ENCODE peak calls at places on chromosome 16, in four cellular contexts. One of them, this sample, is unnamed.
A peak's percentile ranks its signal among the peaks of the same experiment; 100 is the strongest.

GRCh38 chr16:23504076-23504452 is 6.2 kb downstream of the GGA2 start:
- DNase-seq in transverse colon: no peak
- DNase-seq in H1: no peak
- DNase-seq in A549: no peak
- DNase-seq in this sample: no peak

GRCh38 chr16:50311134-50311528 is 44.8 kb downstream of the ADCY7 start:
- DNase-seq in A549: no peak
- DNase-seq in H1: no peak
- DNase-seq in transverse colon: no peak
- DNase-seq in this sample: peak; percentile 20

GRCh38 chr16:77236063-77236511 is 36.9 kb downstream of the SYCE1L start:
- DNase-seq in H1: peak; percentile 79
- DNase-seq in A549: peak; percentile 60
- DNase-seq in transverse colon: peak; percentile 89
- DNase-seq in this sample: peak; percentile 90

GRCh38 chr16:47726031-47726675 is 265.0 kb downstream of the PHKB start:
- DNase-seq in A549: no peak
- DNase-seq in H1: no peak
- DNase-seq in transverse colon: no peak
- DNase-seq in this sample: no peak

GRCh38 chr16:50303605-50304466 is 37.5 kb downstream of the ADCY7 start:
- DNase-seq in transverse colon: no peak
- DNase-seq in H1: no peak
- DNase-seq in A549: no peak
- DNase-seq in this sample: no peak

GRCh38 chr16:63129411-63130125 is 1093.3 kb upstream of the CDH8 start:
- DNase-seq in A549: no peak
- DNase-seq in transverse colon: no peak
- DNase-seq in H1: no peak
- DNase-seq in this sample: no peak

GRCh38 chr16:918741-919657 is 51.8 kb downstream of the LMF1 start:
- DNase-seq in transverse colon: no peak
- DNase-seq in A549: no peak
- DNase-seq in H1: no peak
- DNase-seq in this sample: no peak

GRCh38 chr16:52861614-52862022 is 191.1 kb downstream of the CHD9NB start:
- DNase-seq in H1: peak; percentile 3
- DNase-seq in transverse colon: peak; percentile 22
- DNase-seq in A549: no peak
- DNase-seq in this sample: no peak

GRCh38 chr16:72938426-72939164 is 109.3 kb downstream of the ZFHX3 start:
- DNase-seq in transverse colon: peak; percentile 56
- DNase-seq in H1: no peak
- DNase-seq in A549: peak; percentile 51
- DNase-seq in this sample: peak; percentile 46

GRCh38 chr16:75011634-75012307 is 12.9 kb downstream of the ZNRF1 start:
- DNase-seq in transverse colon: no peak
- DNase-seq in A549: no peak
- DNase-seq in H1: no peak
- DNase-seq in this sample: no peak

GRCh38 chr16:29925173-29925804 is 737 bp downstream of the KCTD13 start:
- DNase-seq in transverse colon: no peak
- DNase-seq in A549: no peak
- DNase-seq in H1: no peak
- DNase-seq in this sample: no peak

GRCh38 chr16:47734987-47735594 is 274.0 kb downstream of the PHKB start:
- DNase-seq in A549: no peak
- DNase-seq in transverse colon: peak; percentile 59
- DNase-seq in H1: no peak
- DNase-seq in this sample: peak; percentile 95

GRCh38 chr16:27646811-27647210 is 96.9 kb downstream of the KATNIP start:
- DNase-seq in H1: no peak
- DNase-seq in transverse colon: no peak
- DNase-seq in A549: no peak
- DNase-seq in this sample: no peak

GRCh38 chr16:22816475-22816874 is 2.5 kb downstream of the HS3ST2 start:
- DNase-seq in H1: no peak
- DNase-seq in A549: peak; percentile 15
- DNase-seq in transverse colon: no peak
- DNase-seq in this sample: no peak

GRCh38 chr16:19858006-19858653 is 26.5 kb downstream of the GPRC5B start:
- DNase-seq in H1: no peak
- DNase-seq in transverse colon: no peak
- DNase-seq in A549: no peak
- DNase-seq in this sample: no peak

GRCh38 chr16:70662991-70663523 is 16.7 kb downstream of the IL34 start:
- DNase-seq in A549: no peak
- DNase-seq in transverse colon: no peak
- DNase-seq in H1: no peak
- DNase-seq in this sample: no peak

GRCh38 chr16:51150894-51151320 is at the start of gene SALL1:
- DNase-seq in transverse colon: no peak
- DNase-seq in A549: no peak
- DNase-seq in H1: no peak
- DNase-seq in this sample: no peak

GRCh38 chr16:3480901-3481695 is 14.2 kb downstream of the C16orf90 start:
- DNase-seq in transverse colon: no peak
- DNase-seq in A549: no peak
- DNase-seq in H1: peak; percentile 38
- DNase-seq in this sample: no peak

GRCh38 chr16:57379579-57379978 is 7.3 kb downstream of the CX3CL1 start:
- DNase-seq in H1: no peak
- DNase-seq in transverse colon: no peak
- DNase-seq in A549: no peak
- DNase-seq in this sample: no peak

GRCh38 chr16:64051826-64052225 is 1070.0 kb downstream of the CDH11 start:
- DNase-seq in H1: no peak
- DNase-seq in transverse colon: no peak
- DNase-seq in A549: no peak
- DNase-seq in this sample: no peak

GRCh38 chr16:81666102-81666501 is 113.0 kb upstream of the PLCG2 start:
- DNase-seq in H1: no peak
- DNase-seq in transverse colon: no peak
- DNase-seq in A549: no peak
- DNase-seq in this sample: no peak

GRCh38 chr16:11078812-11079459 is 134.6 kb downstream of the CLEC16A start:
- DNase-seq in transverse colon: peak; percentile 56
- DNase-seq in H1: no peak
- DNase-seq in A549: no peak
- DNase-seq in this sample: no peak

GRCh38 chr16:85269165-85269564 is 156.9 kb upstream of the CIBAR2 start:
- DNase-seq in H1: no peak
- DNase-seq in transverse colon: no peak
- DNase-seq in A549: no peak
- DNase-seq in this sample: no peak
- TF ChIP-seq EP300 in H1: no peak
- TF ChIP-seq EP300 in transverse colon: no peak
- TF ChIP-seq EP300 in A549: no peak
- TF ChIP-seq EP300 in this sample: no peak

GRCh38 chr16:25257504-25257955 is at the start of gene ZKSCAN2:
- DNase-seq in A549: peak; percentile 74
- DNase-seq in H1: peak; percentile 54
- DNase-seq in transverse colon: peak; percentile 95
- DNase-seq in this sample: peak; percentile 92

GRCh38 chr16:25260416-25260815 is 2.8 kb upstream of the ZKSCAN2 start:
- DNase-seq in A549: no peak
- DNase-seq in transverse colon: no peak
- DNase-seq in H1: no peak
- DNase-seq in this sample: no peak

GRCh38 chr16:25256821-25257503 is 683 bp downstream of the ZKSCAN2 start:
- DNase-seq in H1: no peak
- DNase-seq in transverse colon: peak; percentile 10
- DNase-seq in A549: peak; percentile 31
- DNase-seq in this sample: no peak

GRCh38 chr16:25258856-25259179 is 1.2 kb upstream of the ZKSCAN2 start:
- DNase-seq in A549: no peak
- DNase-seq in H1: no peak
- DNase-seq in transverse colon: no peak
- DNase-seq in this sample: no peak

DNA sequence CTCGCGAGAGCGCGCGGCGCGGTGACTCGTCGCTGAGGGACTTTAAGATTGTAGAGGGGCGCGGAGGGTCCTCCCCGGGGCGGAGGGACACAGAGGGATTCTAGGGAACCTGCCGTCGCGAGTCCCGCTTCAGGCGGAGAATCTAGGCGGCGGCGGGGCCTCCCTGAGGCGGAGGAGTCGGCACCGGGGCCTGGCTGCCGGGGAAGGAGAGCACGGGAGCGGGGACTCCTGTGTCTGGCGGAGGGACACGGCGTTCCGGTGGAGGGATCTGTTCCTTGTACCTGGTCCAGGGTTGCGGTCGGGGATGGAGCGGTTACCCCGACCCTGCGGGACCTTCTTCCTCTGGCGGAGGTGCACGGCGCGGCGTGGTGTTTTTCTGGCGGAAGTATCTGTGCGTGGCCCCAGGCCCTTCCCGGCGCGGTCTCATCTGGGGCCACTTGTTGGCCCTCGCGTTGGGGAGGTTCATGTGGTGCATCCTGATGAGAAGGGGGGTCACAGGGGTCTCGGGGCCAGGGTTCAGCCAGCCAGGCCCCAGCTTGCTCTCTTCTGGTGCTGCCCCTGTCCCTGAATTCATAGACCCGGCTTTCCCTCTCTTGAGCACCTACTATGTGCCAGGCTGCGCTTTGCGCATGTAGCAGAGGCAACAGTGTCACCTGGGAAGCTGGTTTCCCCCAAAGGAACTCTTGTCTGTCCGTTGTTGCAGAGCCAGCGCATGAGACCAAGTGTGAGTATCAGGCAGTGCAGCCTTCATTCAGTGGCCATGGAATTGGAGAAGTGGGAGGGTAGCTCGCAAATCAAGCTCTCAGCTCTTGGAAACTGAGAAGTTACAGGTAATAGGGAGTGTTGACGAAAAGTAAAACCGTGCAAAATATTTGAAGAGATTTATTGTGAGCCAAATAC is 561 bp upstream of the ZKSCAN2 start:
- DNase-seq in H1: peak; percentile 60
- DNase-seq in A549: peak; percentile 82
- DNase-seq in transverse colon: peak; percentile 87
- DNase-seq in this sample: peak; percentile 82
- TF ChIP-seq EP300 in H1: no peak
- TF ChIP-seq EP300 in A549: no peak
- TF ChIP-seq EP300 in transverse colon: no peak
- TF ChIP-seq EP300 in this sample: no peak

GRCh38 chr16:12341966-12342365 is 365.4 kb downstream of the SNX29 start:
- DNase-seq in transverse colon: no peak
- DNase-seq in A549: no peak
- DNase-seq in H1: no peak
- DNase-seq in this sample: no peak
- TF ChIP-seq EP300 in transverse colon: no peak
- TF ChIP-seq EP300 in A549: no peak
- TF ChIP-seq EP300 in H1: no peak
- TF ChIP-seq EP300 in this sample: no peak

DNA sequence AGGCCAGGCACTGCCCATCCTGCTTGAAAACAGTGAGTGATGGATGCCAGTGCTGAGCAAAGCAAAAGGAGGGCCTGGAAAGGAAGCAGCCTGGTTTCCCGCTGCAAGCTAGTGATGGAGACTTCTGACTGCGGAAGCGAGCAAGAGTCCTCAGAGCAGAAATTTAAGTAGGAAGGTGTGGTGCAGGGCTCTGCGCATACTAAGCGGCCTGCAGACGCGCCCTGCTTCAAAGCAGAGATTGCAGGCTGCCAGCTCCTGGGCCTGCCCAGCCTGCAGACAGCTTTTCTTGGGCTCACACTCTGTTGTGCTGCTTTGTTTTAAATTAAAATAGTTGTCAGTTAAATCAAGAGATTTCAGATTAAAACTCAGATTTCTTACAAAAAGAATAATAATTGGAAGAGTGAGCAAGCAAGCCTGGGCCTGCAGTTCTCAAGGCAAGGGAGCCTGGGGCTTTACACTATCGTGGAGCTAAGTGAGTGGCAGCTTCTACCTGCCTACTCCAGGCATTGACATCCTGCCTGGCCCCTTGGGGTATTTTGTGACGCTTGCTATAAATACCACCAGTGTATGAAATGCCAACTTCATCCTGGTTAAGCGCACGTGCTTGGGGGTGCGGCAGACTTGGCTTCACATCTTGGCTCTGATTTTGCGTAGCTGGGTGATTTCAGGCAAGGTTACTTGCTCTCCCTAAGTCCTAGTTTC is 237.3 kb downstream of the XYLT1 start:
- DNase-seq in H1: no peak
- DNase-seq in A549: no peak
- DNase-seq in transverse colon: no peak
- DNase-seq in this sample: no peak
- TF ChIP-seq EP300 in H1: no peak
- TF ChIP-seq EP300 in A549: no peak
- TF ChIP-seq EP300 in transverse colon: no peak
- TF ChIP-seq EP300 in this sample: no peak

GRCh38 chr16:89423709-89424260 is 66.6 kb downstream of the ANKRD11 start:
- DNase-seq in transverse colon: no peak
- DNase-seq in H1: no peak
- DNase-seq in A549: no peak
- DNase-seq in this sample: no peak

GRCh38 chr16:89420204-89420603 is 70.2 kb downstream of the ANKRD11 start:
- DNase-seq in transverse colon: no peak
- DNase-seq in A549: no peak
- DNase-seq in H1: no peak
- DNase-seq in this sample: no peak

GRCh38 chr16:89422527-89422904 is 67.8 kb downstream of the ANKRD11 start:
- DNase-seq in A549: no peak
- DNase-seq in transverse colon: no peak
- DNase-seq in H1: no peak
- DNase-seq in this sample: no peak

GRCh38 chr16:89425523-89425922 is 64.8 kb downstream of the ANKRD11 start:
- DNase-seq in A549: no peak
- DNase-seq in transverse colon: no peak
- DNase-seq in H1: no peak
- DNase-seq in this sample: no peak

GRCh38 chr16:89422905-89423630 is 67.3 kb downstream of the ANKRD11 start:
- DNase-seq in transverse colon: no peak
- DNase-seq in A549: no peak
- DNase-seq in H1: no peak
- DNase-seq in this sample: no peak
- TF ChIP-seq EP300 in transverse colon: no peak
- TF ChIP-seq EP300 in A549: no peak
- TF ChIP-seq EP300 in H1: no peak
- TF ChIP-seq EP300 in this sample: no peak

DNA sequence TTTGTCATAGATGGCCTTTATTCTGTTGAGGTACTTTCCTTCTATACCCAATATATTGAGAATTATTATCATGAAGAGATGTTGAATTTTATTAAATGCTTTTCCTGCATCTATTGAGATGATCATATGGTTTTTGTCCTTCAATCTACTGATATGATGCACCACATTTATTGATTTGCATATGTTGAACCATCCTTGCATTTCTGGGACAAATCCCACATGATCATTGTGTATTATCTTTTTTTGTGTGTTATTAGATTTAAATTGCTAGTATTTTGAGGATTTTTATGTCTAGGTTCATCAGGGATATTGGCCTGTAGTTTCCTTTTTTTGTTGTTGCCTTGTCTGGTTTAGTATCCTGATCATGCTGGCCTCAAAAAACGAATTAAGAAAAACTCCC is 124.5 kb upstream of the CES5A start:
- DNase-seq in transverse colon: no peak
- DNase-seq in A549: no peak
- DNase-seq in H1: no peak
- DNase-seq in this sample: no peak
- TF ChIP-seq EP300 in transverse colon: no peak
- TF ChIP-seq EP300 in A549: no peak
- TF ChIP-seq EP300 in H1: no peak
- TF ChIP-seq EP300 in this sample: no peak

This sample was measured in stomach.